ENCODE peak calls at places on chromosomes 11 and 22, in six cellular contexts. One of them, this sample, is unnamed.

GRCh38 chr11:34624069-34624468 is 3.2 kb downstream of the EHF start:
- DNase-seq in astrocyte of the cerebellum: no peak
- DNase-seq in HFF-Myc: no peak
- DNase-seq in HFFc6: no peak
- DNase-seq in neural progenitor cell: no peak
- DNase-seq in RWPE1: no peak
- DNase-seq in this sample: peak

GRCh38 chr11:18731949-18732821 is 6.2 kb upstream of the IGSF22 start:
- DNase-seq in astrocyte of the cerebellum: no peak
- DNase-seq in HFF-Myc: no peak
- DNase-seq in HFFc6: no peak
- DNase-seq in neural progenitor cell: peak
- DNase-seq in RWPE1: peak
- DNase-seq in this sample: peak

GRCh38 chr22:50162391-50162956 is 8.1 kb upstream of the PANX2 start:
- DNase-seq in astrocyte of the cerebellum: no peak
- DNase-seq in HFF-Myc: no peak
- DNase-seq in HFFc6: no peak
- DNase-seq in neural progenitor cell: no peak
- DNase-seq in RWPE1: no peak
- DNase-seq in this sample: no peak

GRCh38 chr11:108906329-108906728 is 241.5 kb downstream of the DDX10 start:
- DNase-seq in astrocyte of the cerebellum: no peak
- DNase-seq in HFF-Myc: peak
- DNase-seq in HFFc6: peak
- DNase-seq in neural progenitor cell: no peak
- DNase-seq in RWPE1: peak
- DNase-seq in this sample: no peak

GRCh38 chr11:2612884-2613571 is 86.8 kb downstream of the KCNQ1OT1 start:
- DNase-seq in astrocyte of the cerebellum: no peak
- DNase-seq in HFF-Myc: no peak
- DNase-seq in HFFc6: no peak
- DNase-seq in neural progenitor cell: no peak
- DNase-seq in RWPE1: no peak
- DNase-seq in this sample: no peak

GRCh38 chr11:34284166-34284565 is 73.6 kb downstream of the ABTB2 start:
- DNase-seq in astrocyte of the cerebellum: no peak
- DNase-seq in HFF-Myc: no peak
- DNase-seq in HFFc6: no peak
- DNase-seq in neural progenitor cell: no peak
- DNase-seq in RWPE1: no peak
- DNase-seq in this sample: no peak

GRCh38 chr11:7595016-7595869 is 78.1 kb downstream of the CYB5R2 start:
- DNase-seq in astrocyte of the cerebellum: no peak
- DNase-seq in HFF-Myc: no peak
- DNase-seq in HFFc6: no peak
- DNase-seq in neural progenitor cell: peak
- DNase-seq in RWPE1: no peak
- DNase-seq in this sample: no peak

GRCh38 chr11:62337682-62338181 is 484 bp downstream of the ASRGL1 start:
- DNase-seq in astrocyte of the cerebellum: no peak
- DNase-seq in HFF-Myc: no peak
- DNase-seq in HFFc6: no peak
- DNase-seq in neural progenitor cell: peak
- DNase-seq in RWPE1: peak
- DNase-seq in this sample: peak

GRCh38 chr11:66957971-66958231 is 282 bp downstream of the PC start:
- DNase-seq in astrocyte of the cerebellum: no peak
- DNase-seq in HFF-Myc: no peak
- DNase-seq in HFFc6: no peak
- DNase-seq in neural progenitor cell: no peak
- DNase-seq in RWPE1: no peak
- DNase-seq in this sample: no peak

GRCh38 chr11:70490723-70491558 is 92.6 kb downstream of the CTTN start:
- DNase-seq in astrocyte of the cerebellum: no peak
- DNase-seq in HFF-Myc: no peak
- DNase-seq in HFFc6: no peak
- DNase-seq in neural progenitor cell: no peak
- DNase-seq in RWPE1: no peak
- DNase-seq in this sample: no peak

GRCh38 chr11:109680127-109680526 is 258.1 kb downstream of the C11orf87 start:
- DNase-seq in astrocyte of the cerebellum: no peak
- DNase-seq in HFF-Myc: no peak
- DNase-seq in HFFc6: no peak
- DNase-seq in neural progenitor cell: no peak
- DNase-seq in RWPE1: peak
- DNase-seq in this sample: no peak

GRCh38 chr11:114141863-114142590 is 82.5 kb downstream of the ZBTB16 start:
- DNase-seq in astrocyte of the cerebellum: no peak
- DNase-seq in HFF-Myc: no peak
- DNase-seq in HFFc6: no peak
- DNase-seq in neural progenitor cell: no peak
- DNase-seq in RWPE1: no peak
- DNase-seq in this sample: no peak

GRCh38 chr11:19673924-19674390 is 38.7 kb upstream of the NAV2 start:
- DNase-seq in astrocyte of the cerebellum: no peak
- DNase-seq in HFF-Myc: no peak
- DNase-seq in HFFc6: no peak
- DNase-seq in neural progenitor cell: peak
- DNase-seq in RWPE1: no peak
- DNase-seq in this sample: no peak

GRCh38 chr22:27962268-27963191 is 43.5 kb upstream of the PITPNB start:
- DNase-seq in astrocyte of the cerebellum: peak
- DNase-seq in HFF-Myc: no peak
- DNase-seq in HFFc6: no peak
- DNase-seq in neural progenitor cell: peak
- DNase-seq in RWPE1: no peak
- DNase-seq in this sample: no peak

GRCh38 chr22:41411021-41411851 is 29.5 kb downstream of the TEF start:
- DNase-seq in astrocyte of the cerebellum: no peak
- DNase-seq in HFF-Myc: no peak
- DNase-seq in HFFc6: no peak
- DNase-seq in neural progenitor cell: peak
- DNase-seq in RWPE1: no peak
- DNase-seq in this sample: no peak

GRCh38 chr22:47159592-47159991 is 397.1 kb downstream of the TBC1D22A start:
- DNase-seq in astrocyte of the cerebellum: no peak
- DNase-seq in HFF-Myc: no peak
- DNase-seq in HFFc6: no peak
- DNase-seq in neural progenitor cell: no peak
- DNase-seq in RWPE1: no peak
- DNase-seq in this sample: no peak

GRCh38 chr11:93895106-93895862 is 44.9 kb upstream of the VSTM5 start:
- DNase-seq in astrocyte of the cerebellum: peak
- DNase-seq in HFF-Myc: peak
- DNase-seq in HFFc6: peak
- DNase-seq in neural progenitor cell: peak
- DNase-seq in RWPE1: peak
- DNase-seq in this sample: peak

GRCh38 chr22:46979506-46979905 is 217.1 kb downstream of the TBC1D22A start:
- DNase-seq in astrocyte of the cerebellum: no peak
- DNase-seq in HFF-Myc: no peak
- DNase-seq in HFFc6: no peak
- DNase-seq in neural progenitor cell: no peak
- DNase-seq in RWPE1: no peak
- DNase-seq in this sample: no peak

GRCh38 chr11:2540521-2541320 is 95.9 kb downstream of the KCNQ1 start:
- DNase-seq in astrocyte of the cerebellum: no peak
- DNase-seq in HFF-Myc: no peak
- DNase-seq in HFFc6: no peak
- DNase-seq in neural progenitor cell: no peak
- DNase-seq in RWPE1: no peak
- DNase-seq in this sample: no peak

GRCh38 chr11:116379185-116379828 is 393.5 kb downstream of the BUD13 start:
- DNase-seq in astrocyte of the cerebellum: peak
- DNase-seq in HFF-Myc: no peak
- DNase-seq in HFFc6: no peak
- DNase-seq in neural progenitor cell: peak
- DNase-seq in RWPE1: peak
- DNase-seq in this sample: peak

GRCh38 chr11:11428714-11429113 is 75.7 kb upstream of the CSNK2A3 start:
- DNase-seq in astrocyte of the cerebellum: no peak
- DNase-seq in HFF-Myc: no peak
- DNase-seq in HFFc6: no peak
- DNase-seq in neural progenitor cell: no peak
- DNase-seq in RWPE1: no peak
- DNase-seq in this sample: no peak

GRCh38 chr22:45259754-45260394 is 19.2 kb upstream of the KIAA0930 start:
- DNase-seq in astrocyte of the cerebellum: no peak
- DNase-seq in HFF-Myc: no peak
- DNase-seq in HFFc6: no peak
- DNase-seq in neural progenitor cell: no peak
- DNase-seq in RWPE1: no peak
- DNase-seq in this sample: no peak

GRCh38 chr11:69969890-69970784 is 108.0 kb upstream of the ANO1 start:
- DNase-seq in astrocyte of the cerebellum: no peak
- DNase-seq in HFF-Myc: no peak
- DNase-seq in HFFc6: no peak
- DNase-seq in neural progenitor cell: no peak
- DNase-seq in RWPE1: no peak
- DNase-seq in this sample: no peak

GRCh38 chr11:92801685-92802084 is 167.8 kb upstream of the MTNR1B start:
- DNase-seq in astrocyte of the cerebellum: no peak
- DNase-seq in HFF-Myc: no peak
- DNase-seq in HFFc6: no peak
- DNase-seq in neural progenitor cell: no peak
- DNase-seq in RWPE1: no peak
- DNase-seq in this sample: no peak

GRCh38 chr22:23242473-23243001 is 62.2 kb downstream of the BCR start:
- DNase-seq in astrocyte of the cerebellum: no peak
- DNase-seq in HFF-Myc: no peak
- DNase-seq in HFFc6: no peak
- DNase-seq in neural progenitor cell: peak
- DNase-seq in RWPE1: no peak
- DNase-seq in this sample: no peak

DNA sequence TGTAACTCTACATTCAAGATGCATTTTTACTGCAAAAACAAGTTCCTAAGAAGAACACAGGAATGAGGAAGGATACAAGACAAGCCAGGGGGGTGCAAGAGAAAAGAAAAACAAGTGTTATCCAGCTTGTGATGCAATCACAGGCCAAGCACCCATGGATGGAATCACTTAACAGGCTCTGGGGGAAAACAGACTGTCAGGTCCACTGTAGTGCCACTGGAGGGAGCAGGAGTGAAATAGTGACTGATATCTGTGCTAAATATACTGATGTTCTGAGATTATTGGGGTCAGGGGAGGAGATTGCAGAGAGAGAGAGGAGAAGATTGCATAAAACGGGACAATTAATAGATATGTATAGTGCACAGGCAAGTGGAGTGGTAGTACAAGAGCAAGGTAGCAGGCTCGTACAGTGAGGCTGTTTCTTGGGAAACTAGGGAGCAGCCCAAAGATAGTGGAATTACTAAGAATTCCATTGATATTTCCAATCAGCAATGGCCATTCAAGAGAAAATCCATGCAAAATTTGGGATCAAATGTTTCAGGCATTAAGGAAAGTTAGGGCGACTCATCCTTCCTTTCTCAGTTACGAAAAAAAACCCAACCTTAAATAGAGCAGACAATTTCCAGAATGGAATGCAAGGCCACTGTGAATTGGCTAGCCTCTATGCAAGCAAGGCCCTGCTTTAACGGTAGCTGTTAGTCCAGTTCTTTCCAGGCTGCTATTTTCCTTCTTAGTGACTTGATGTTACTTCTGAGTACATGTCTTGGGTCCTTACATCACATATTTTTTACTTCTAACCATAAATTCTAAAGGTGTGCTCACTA is 52.2 kb upstream of the CEP126 start:
- DNase-seq in astrocyte of the cerebellum: peak
- DNase-seq in HFF-Myc: peak
- DNase-seq in HFFc6: peak
- DNase-seq in neural progenitor cell: peak
- DNase-seq in RWPE1: peak
- DNase-seq in this sample: peak
- TF ChIP-seq CTCF in astrocyte of the cerebellum: peak
- TF ChIP-seq CTCF in HFF-Myc: peak
- TF ChIP-seq CTCF in HFFc6: peak
- TF ChIP-seq CTCF in neural progenitor cell: peak
- TF ChIP-seq CTCF in RWPE1: no peak
- TF ChIP-seq CTCF in this sample: peak

GRCh38 chr22:42549329-42550060 is 4.3 kb upstream of the SERHL2 start:
- DNase-seq in astrocyte of the cerebellum: no peak
- DNase-seq in HFF-Myc: no peak
- DNase-seq in HFFc6: no peak
- DNase-seq in neural progenitor cell: no peak
- DNase-seq in RWPE1: no peak
- DNase-seq in this sample: no peak
- TF ChIP-seq CTCF in astrocyte of the cerebellum: no peak
- TF ChIP-seq CTCF in HFF-Myc: no peak
- TF ChIP-seq CTCF in HFFc6: no peak
- TF ChIP-seq CTCF in neural progenitor cell: no peak
- TF ChIP-seq CTCF in RWPE1: no peak
- TF ChIP-seq CTCF in this sample: no peak

DNA sequence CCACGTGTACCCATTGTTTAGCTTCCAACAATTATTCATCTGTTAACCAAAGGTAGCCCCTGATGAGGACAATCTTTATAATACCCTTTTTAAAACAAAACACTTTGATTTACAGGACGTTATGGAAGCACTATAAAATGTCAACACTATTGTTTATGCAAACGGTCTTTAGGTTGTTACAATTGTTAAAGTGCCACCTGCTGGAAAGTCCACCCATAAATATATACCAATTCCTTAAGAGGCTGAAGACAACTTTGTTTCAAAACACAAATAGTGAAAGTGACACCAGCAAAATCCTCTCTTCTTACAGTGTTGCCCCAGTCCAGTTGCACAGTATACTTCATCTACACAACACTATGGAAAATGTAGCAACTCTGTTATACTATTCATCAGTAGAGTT is 68.9 kb upstream of the SLN start:
- DNase-seq in astrocyte of the cerebellum: no peak
- DNase-seq in HFF-Myc: no peak
- DNase-seq in HFFc6: no peak
- DNase-seq in neural progenitor cell: no peak
- DNase-seq in RWPE1: no peak
- DNase-seq in this sample: no peak
- TF ChIP-seq CTCF in astrocyte of the cerebellum: no peak
- TF ChIP-seq CTCF in HFF-Myc: peak
- TF ChIP-seq CTCF in HFFc6: peak
- TF ChIP-seq CTCF in neural progenitor cell: no peak
- TF ChIP-seq CTCF in RWPE1: no peak
- TF ChIP-seq CTCF in this sample: no peak

DNA sequence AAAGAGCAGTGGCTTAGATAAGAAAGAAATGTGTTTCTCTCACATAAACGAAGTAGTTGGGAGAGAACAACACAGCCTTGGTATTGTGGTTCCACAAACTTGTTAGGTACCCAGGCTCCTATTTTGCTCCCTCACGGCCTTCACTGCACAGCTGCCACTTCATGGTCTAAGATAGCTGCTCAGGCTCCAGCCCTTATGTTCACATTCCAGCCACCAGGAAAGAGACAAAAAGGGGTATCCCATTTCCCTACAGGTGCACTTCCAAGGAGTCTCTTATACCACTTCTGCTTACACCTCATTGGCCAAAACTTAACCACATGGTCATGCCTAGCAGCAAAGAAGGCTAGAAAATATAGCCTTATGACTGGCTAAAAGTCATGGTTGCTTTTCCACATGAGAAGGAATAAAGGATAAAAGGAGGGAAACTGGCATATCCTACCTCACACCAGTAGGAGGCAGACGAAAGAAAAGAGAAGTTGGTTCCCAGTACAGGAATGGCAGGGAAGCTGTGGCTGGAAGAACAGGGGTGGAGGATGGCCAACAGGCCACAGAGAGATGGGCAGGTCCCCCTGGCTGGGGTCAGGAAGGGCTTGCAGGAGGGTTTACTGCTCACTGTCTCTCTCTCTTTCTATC is 5.4 kb upstream of the HDHD5 start:
- DNase-seq in astrocyte of the cerebellum: no peak
- DNase-seq in HFF-Myc: no peak
- DNase-seq in HFFc6: no peak
- DNase-seq in neural progenitor cell: no peak
- DNase-seq in RWPE1: no peak
- DNase-seq in this sample: no peak
- TF ChIP-seq CTCF in astrocyte of the cerebellum: peak
- TF ChIP-seq CTCF in HFF-Myc: peak
- TF ChIP-seq CTCF in HFFc6: peak
- TF ChIP-seq CTCF in neural progenitor cell: peak
- TF ChIP-seq CTCF in RWPE1: no peak
- TF ChIP-seq CTCF in this sample: no peak

This sample was measured in Calu3.